ENCODE peak calls at places on chromosomes 5 and 9, in five cellular contexts. Z, B, T, S and N are unnamed samples.

GRCh38 chr5:141328231-141328630 is 2.1 kb upstream of the PCDHGA1 start:
- DNase-seq in Z (no peak), B (no peak), T (no peak), S (no peak), N (no peak)

GRCh38 chr9:84340535-84340934 is at the start of gene SLC28A3:
- DNase-seq in Z (no peak), B (no peak), T (peak; percentile 38), S (no peak), N (no peak)

GRCh38 chr5:17224858-17225436 is 7.5 kb downstream of the BASP1 start:
- DNase-seq in Z (no peak), B (no peak), T (no peak), S (no peak), N (no peak)

GRCh38 chr9:115250646-115251045 is 132.7 kb upstream of the TNC start:
- DNase-seq in Z (no peak), B (no peak), T (no peak), S (no peak), N (no peak)

GRCh38 chr9:129944501-129945116 is 98.4 kb downstream of the FNBP1 start:
- DNase-seq in Z (no peak), B (no peak), T (no peak), S (peak; percentile 54), N (no peak)

GRCh38 chr5:106610041-106610440 is 1060.7 kb downstream of the EFNA5 start:
- DNase-seq in Z (no peak), B (no peak), T (no peak), S (no peak), N (no peak)

GRCh38 chr9:114282926-114283325 is 40.0 kb upstream of the ORM1 start:
- DNase-seq in Z (no peak), B (no peak), T (no peak), S (no peak), N (no peak)

GRCh38 chr9:130137870-130138653 is 34.1 kb upstream of the NCS1 start:
- DNase-seq in Z (no peak), B (no peak), T (no peak), S (no peak), N (no peak)

GRCh38 chr9:112315905-112316304 is 17.5 kb downstream of the PTBP3 start:
- DNase-seq in Z (no peak), B (no peak), T (no peak), S (no peak), N (no peak)

GRCh38 chr5:113216545-113216944 is 218.2 kb downstream of the TSSK1B start:
- DNase-seq in Z (no peak), B (no peak), T (no peak), S (no peak), N (no peak)

GRCh38 chr9:91033802-91034201 is 232.2 kb downstream of the SYK start:
- DNase-seq in Z (no peak), B (peak; percentile 41), T (no peak), S (peak; percentile 57), N (peak; percentile 41)

GRCh38 chr9:36893148-36893547 is 140.9 kb downstream of the PAX5 start:
- DNase-seq in Z (no peak), B (no peak), T (no peak), S (no peak), N (no peak)

GRCh38 chr5:126354012-126354856 is 69.0 kb upstream of the GRAMD2B start:
- DNase-seq in Z (peak; percentile 18), B (no peak), T (peak; percentile 34), S (no peak), N (peak; percentile 78)

GRCh38 chr5:178232124-178232919 is at the start of gene PHYKPL:
- DNase-seq in Z (peak; percentile 51), B (peak; percentile 57), T (peak; percentile 88), S (peak; percentile 66), N (peak; percentile 59)

GRCh38 chr5:167759411-167759821 is 532.0 kb upstream of the WWC1 start:
- DNase-seq in Z (no peak), B (no peak), T (no peak), S (no peak), N (no peak)

GRCh38 chr9:2385746-2386145 is 235.8 kb upstream of the VLDLR start:
- DNase-seq in Z (no peak), B (no peak), T (peak; percentile 85), S (no peak), N (no peak)

GRCh38 chr9:69254223-69254622 is 70.8 kb upstream of the ENTREP1 start:
- DNase-seq in Z (no peak), B (no peak), T (no peak), S (no peak), N (no peak)

GRCh38 chr9:119968837-119969707 is 599.8 kb upstream of the BRINP1 start:
- DNase-seq in Z (peak; percentile 73), B (peak; percentile 18), T (peak; percentile 87), S (no peak), N (peak; percentile 31)

GRCh38 chr5:170681013-170681433 is 102.5 kb upstream of the GABRP start:
- DNase-seq in Z (no peak), B (peak; percentile 10), T (peak; percentile 34), S (no peak), N (peak; percentile 15)

GRCh38 chr5:8905021-8905420 is 640.9 kb downstream of the SEMA5A start:
- DNase-seq in Z (no peak), B (no peak), T (no peak), S (no peak), N (no peak)

GRCh38 chr5:127072861-127073846 is at the start of gene C5orf63:
- DNase-seq in Z (peak; percentile 80), B (peak; percentile 55), T (peak; percentile 64), S (peak; percentile 76), N (no peak)

GRCh38 chr5:51559390-51559789 is 176.1 kb downstream of the ISL1 start:
- DNase-seq in Z (no peak), B (no peak), T (no peak), S (no peak), N (no peak)

GRCh38 chr9:25964239-25964638 is 286.0 kb upstream of the TUSC1 start:
- DNase-seq in Z (peak; percentile 9), B (no peak), T (peak; percentile 49), S (no peak), N (peak; percentile 74)

GRCh38 chr9:72124947-72125346 is 24.3 kb upstream of the GDA start:
- DNase-seq in Z (no peak), B (no peak), T (no peak), S (no peak), N (no peak)

GRCh38 chr5:109155625-109156024 is 254.1 kb downstream of the PJA2 start:
- DNase-seq in Z (no peak), B (no peak), T (no peak), S (no peak), N (no peak)

GRCh38 chr5:109688647-109688998 is 1.1 kb upstream of the MAN2A1 start:
- DNase-seq in Z (peak; percentile 67), B (no peak), T (peak; percentile 21), S (no peak), N (peak; percentile 36)

GRCh38 chr9:107176701-107177100 is 106.4 kb upstream of the RAD23B start:
- DNase-seq in Z (no peak), B (no peak), T (peak; percentile 72), S (no peak), N (no peak)

GRCh38 chr5:149937610-149938009 is 7.0 kb downstream of the PDE6A start:
- DNase-seq in Z (peak; percentile 88), B (no peak), T (no peak), S (no peak), N (no peak)

GRCh38 chr9:98570663-98571440 is 137.9 kb downstream of the GABBR2 start:
- DNase-seq in Z (no peak), B (no peak), T (no peak), S (no peak), N (no peak)

GRCh38 chr5:123874600-123875201 is 362.7 kb downstream of the CSNK1G3 start:
- DNase-seq in Z (peak; percentile 5), B (no peak), T (no peak), S (no peak), N (peak; percentile 60)

GRCh38 chr9:123373447-123373923 is 17.5 kb downstream of the CRB2 start:
- DNase-seq in Z (no peak), B (no peak), T (no peak), S (no peak), N (no peak)

GRCh38 chr5:73273379-73274050 is 100.5 kb downstream of the TMEM174 start:
- DNase-seq in Z (no peak), B (no peak), T (no peak), S (no peak), N (no peak)

GRCh38 chr5:72654231-72654630 is 147.0 kb upstream of the ZNF366 start:
- DNase-seq in Z (no peak), B (no peak), T (peak; percentile 52), S (no peak), N (no peak)

GRCh38 chr5:134122530-134122929 is 8.0 kb downstream of the TCF7 start:
- DNase-seq in Z (no peak), B (peak; percentile 41), T (no peak), S (no peak), N (no peak)

GRCh38 chr5:33370135-33370472 is 70.7 kb upstream of the TARS1 start:
- DNase-seq in Z (no peak), B (no peak), T (no peak), S (no peak), N (no peak)